ENCODE peak calls at places on chromosomes 1 and 21, in seven cellular contexts. One of them, this sample, is unnamed.

GRCh38 chr1:1777510-1777909 is 760 bp downstream of the NADK start:
- DNase-seq in stromal cell of bone marrow: peak; percentile 33
- DNase-seq in type B pancreatic cell: no peak
- DNase-seq in NCI-H2081: no peak
- DNase-seq in EH: peak; percentile 45
- DNase-seq in colonic mucosa: peak; percentile 69
- DNase-seq in iris pigment epithelial cell: no peak
- DNase-seq in this sample: no peak

GRCh38 chr21:41964171-41964570 is 10.4 kb upstream of the C2CD2 start:
- DNase-seq in type B pancreatic cell: no peak
- DNase-seq in colonic mucosa: no peak
- DNase-seq in stromal cell of bone marrow: no peak
- DNase-seq in EH: no peak
- DNase-seq in iris pigment epithelial cell: no peak
- DNase-seq in NCI-H2081: no peak
- DNase-seq in this sample: no peak

GRCh38 chr21:34930971-34931370 is 118.1 kb downstream of the RUNX1 start:
- DNase-seq in colonic mucosa: no peak
- DNase-seq in NCI-H2081: no peak
- DNase-seq in iris pigment epithelial cell: peak; percentile 80
- DNase-seq in type B pancreatic cell: no peak
- DNase-seq in EH: peak; percentile 67
- DNase-seq in stromal cell of bone marrow: no peak
- DNase-seq in this sample: peak; percentile 23

GRCh38 chr1:215156232-215156631 is 73.7 kb downstream of the KCNK2 start:
- DNase-seq in colonic mucosa: no peak
- DNase-seq in iris pigment epithelial cell: peak; percentile 55
- DNase-seq in stromal cell of bone marrow: no peak
- DNase-seq in NCI-H2081: no peak
- DNase-seq in type B pancreatic cell: no peak
- DNase-seq in EH: peak; percentile 63
- DNase-seq in this sample: peak; percentile 49

GRCh38 chr1:84086189-84086588 is 57.9 kb upstream of the PRKACB start:
- DNase-seq in iris pigment epithelial cell: no peak
- DNase-seq in type B pancreatic cell: no peak
- DNase-seq in EH: no peak
- DNase-seq in NCI-H2081: no peak
- DNase-seq in colonic mucosa: no peak
- DNase-seq in stromal cell of bone marrow: no peak
- DNase-seq in this sample: no peak

GRCh38 chr1:162562452-162562828 is 918 bp downstream of the UAP1 start:
- DNase-seq in colonic mucosa: peak; percentile 52
- DNase-seq in stromal cell of bone marrow: peak; percentile 62
- DNase-seq in iris pigment epithelial cell: peak; percentile 79
- DNase-seq in EH: peak; percentile 73
- DNase-seq in type B pancreatic cell: no peak
- DNase-seq in NCI-H2081: no peak
- DNase-seq in this sample: no peak

GRCh38 chr1:26827663-26828062 is 1.2 kb downstream of the ZDHHC18 start:
- DNase-seq in iris pigment epithelial cell: no peak
- DNase-seq in colonic mucosa: no peak
- DNase-seq in EH: no peak
- DNase-seq in NCI-H2081: no peak
- DNase-seq in type B pancreatic cell: no peak
- DNase-seq in stromal cell of bone marrow: no peak
- DNase-seq in this sample: no peak

GRCh38 chr1:206809504-206810084 is 37.3 kb upstream of the IL10 start:
- DNase-seq in EH: peak; percentile 60
- DNase-seq in iris pigment epithelial cell: peak; percentile 48
- DNase-seq in colonic mucosa: peak; percentile 34
- DNase-seq in NCI-H2081: no peak
- DNase-seq in type B pancreatic cell: no peak
- DNase-seq in stromal cell of bone marrow: no peak
- DNase-seq in this sample: no peak

GRCh38 chr1:19361231-19362147 is 49.4 kb downstream of the SLC66A1 start:
- DNase-seq in iris pigment epithelial cell: peak; percentile 45
- DNase-seq in EH: peak; percentile 46
- DNase-seq in type B pancreatic cell: no peak
- DNase-seq in colonic mucosa: no peak
- DNase-seq in NCI-H2081: no peak
- DNase-seq in stromal cell of bone marrow: peak; percentile 32
- DNase-seq in this sample: no peak

GRCh38 chr21:41852151-41852928 is 26.8 kb downstream of the PRDM15 start:
- DNase-seq in iris pigment epithelial cell: no peak
- DNase-seq in colonic mucosa: no peak
- DNase-seq in NCI-H2081: no peak
- DNase-seq in stromal cell of bone marrow: no peak
- DNase-seq in EH: no peak
- DNase-seq in type B pancreatic cell: no peak
- DNase-seq in this sample: no peak

GRCh38 chr1:224544276-224544675 is 71.8 kb upstream of the CNIH3 start:
- DNase-seq in NCI-H2081: no peak
- DNase-seq in colonic mucosa: no peak
- DNase-seq in iris pigment epithelial cell: no peak
- DNase-seq in type B pancreatic cell: no peak
- DNase-seq in EH: peak; percentile 67
- DNase-seq in stromal cell of bone marrow: peak; percentile 51
- DNase-seq in this sample: no peak

GRCh38 chr1:173347276-173347675 is 129.9 kb upstream of the PRDX6 start:
- DNase-seq in iris pigment epithelial cell: no peak
- DNase-seq in type B pancreatic cell: no peak
- DNase-seq in EH: no peak
- DNase-seq in colonic mucosa: no peak
- DNase-seq in stromal cell of bone marrow: no peak
- DNase-seq in NCI-H2081: no peak
- DNase-seq in this sample: no peak

GRCh38 chr1:29639741-29640427 is 403.6 kb downstream of the PTPRU start:
- DNase-seq in stromal cell of bone marrow: peak; percentile 3
- DNase-seq in EH: peak; percentile 79
- DNase-seq in colonic mucosa: no peak
- DNase-seq in type B pancreatic cell: peak; percentile 50
- DNase-seq in NCI-H2081: no peak
- DNase-seq in iris pigment epithelial cell: peak; percentile 71
- DNase-seq in this sample: peak; percentile 76

GRCh38 chr1:161727343-161727924 is 6.1 kb downstream of the FCRLB start:
- DNase-seq in NCI-H2081: no peak
- DNase-seq in stromal cell of bone marrow: peak; percentile 43
- DNase-seq in EH: peak; percentile 86
- DNase-seq in colonic mucosa: peak; percentile 20
- DNase-seq in type B pancreatic cell: no peak
- DNase-seq in iris pigment epithelial cell: peak; percentile 90
- DNase-seq in this sample: peak; percentile 85

GRCh38 chr1:175904808-175905207 is 161.4 kb upstream of the TNR start:
- DNase-seq in EH: no peak
- DNase-seq in NCI-H2081: no peak
- DNase-seq in type B pancreatic cell: no peak
- DNase-seq in iris pigment epithelial cell: no peak
- DNase-seq in colonic mucosa: no peak
- DNase-seq in stromal cell of bone marrow: no peak
- DNase-seq in this sample: no peak

GRCh38 chr1:12554521-12555305 is 63.3 kb downstream of the DHRS3 start:
- DNase-seq in NCI-H2081: no peak
- DNase-seq in type B pancreatic cell: no peak
- DNase-seq in stromal cell of bone marrow: no peak
- DNase-seq in iris pigment epithelial cell: no peak
- DNase-seq in colonic mucosa: no peak
- DNase-seq in EH: no peak
- DNase-seq in this sample: no peak

GRCh38 chr1:31627930-31628421 is 10.5 kb downstream of the HCRTR1 start:
- DNase-seq in NCI-H2081: no peak
- DNase-seq in stromal cell of bone marrow: no peak
- DNase-seq in iris pigment epithelial cell: no peak
- DNase-seq in colonic mucosa: no peak
- DNase-seq in type B pancreatic cell: no peak
- DNase-seq in EH: no peak
- DNase-seq in this sample: peak; percentile 11

GRCh38 chr1:222950892-222951291 is 136.1 kb downstream of the DISP1 start:
- DNase-seq in type B pancreatic cell: no peak
- DNase-seq in NCI-H2081: peak; percentile 88
- DNase-seq in stromal cell of bone marrow: no peak
- DNase-seq in colonic mucosa: no peak
- DNase-seq in EH: no peak
- DNase-seq in iris pigment epithelial cell: peak; percentile 6
- DNase-seq in this sample: no peak

GRCh38 chr21:45209685-45210284 is 77.9 kb downstream of the POFUT2 start:
- DNase-seq in stromal cell of bone marrow: no peak
- DNase-seq in EH: no peak
- DNase-seq in NCI-H2081: no peak
- DNase-seq in colonic mucosa: no peak
- DNase-seq in iris pigment epithelial cell: no peak
- DNase-seq in type B pancreatic cell: no peak
- DNase-seq in this sample: no peak

GRCh38 chr1:90348934-90349333 is 354.0 kb downstream of the ZNF326 start:
- DNase-seq in EH: no peak
- DNase-seq in colonic mucosa: no peak
- DNase-seq in stromal cell of bone marrow: no peak
- DNase-seq in NCI-H2081: no peak
- DNase-seq in type B pancreatic cell: no peak
- DNase-seq in iris pigment epithelial cell: no peak
- DNase-seq in this sample: no peak

GRCh38 chr1:109091196-109092193 is 931 bp downstream of the TMEM167B start:
- DNase-seq in EH: peak; percentile 54
- DNase-seq in stromal cell of bone marrow: peak; percentile 43
- DNase-seq in iris pigment epithelial cell: peak; percentile 68
- DNase-seq in type B pancreatic cell: no peak
- DNase-seq in NCI-H2081: no peak
- DNase-seq in colonic mucosa: peak; percentile 61
- DNase-seq in this sample: no peak

GRCh38 chr1:27106561-27107323 is 48.2 kb downstream of the SLC9A1 start:
- DNase-seq in NCI-H2081: no peak
- DNase-seq in iris pigment epithelial cell: no peak
- DNase-seq in stromal cell of bone marrow: no peak
- DNase-seq in colonic mucosa: no peak
- DNase-seq in type B pancreatic cell: no peak
- DNase-seq in EH: no peak
- DNase-seq in this sample: no peak

GRCh38 chr1:9181990-9182783 is 52.4 kb upstream of the H6PD start:
- DNase-seq in stromal cell of bone marrow: no peak
- DNase-seq in type B pancreatic cell: no peak
- DNase-seq in EH: peak; percentile 54
- DNase-seq in colonic mucosa: peak; percentile 62
- DNase-seq in iris pigment epithelial cell: peak; percentile 62
- DNase-seq in NCI-H2081: peak; percentile 15
- DNase-seq in this sample: no peak

GRCh38 chr1:175714350-175714749 is 29.0 kb downstream of the TNR start:
- DNase-seq in EH: no peak
- DNase-seq in type B pancreatic cell: no peak
- DNase-seq in colonic mucosa: no peak
- DNase-seq in NCI-H2081: no peak
- DNase-seq in stromal cell of bone marrow: no peak
- DNase-seq in iris pigment epithelial cell: no peak
- DNase-seq in this sample: no peak

GRCh38 chr1:15244813-15245212 is 2.2 kb upstream of the FHAD1 start:
- DNase-seq in type B pancreatic cell: no peak
- DNase-seq in stromal cell of bone marrow: no peak
- DNase-seq in EH: no peak
- DNase-seq in colonic mucosa: no peak
- DNase-seq in NCI-H2081: no peak
- DNase-seq in iris pigment epithelial cell: no peak
- DNase-seq in this sample: no peak

GRCh38 chr1:81695741-81696140 is 105.0 kb upstream of the ADGRL2 start:
- DNase-seq in iris pigment epithelial cell: peak; percentile 80
- DNase-seq in colonic mucosa: no peak
- DNase-seq in type B pancreatic cell: no peak
- DNase-seq in EH: peak; percentile 92
- DNase-seq in stromal cell of bone marrow: peak; percentile 56
- DNase-seq in NCI-H2081: no peak
- DNase-seq in this sample: peak; percentile 78

GRCh38 chr1:228691926-228692325 is 43.4 kb upstream of the RHOU start:
- DNase-seq in colonic mucosa: peak; percentile 46
- DNase-seq in type B pancreatic cell: no peak
- DNase-seq in EH: peak; percentile 27
- DNase-seq in stromal cell of bone marrow: peak; percentile 10
- DNase-seq in iris pigment epithelial cell: peak; percentile 54
- DNase-seq in NCI-H2081: peak; percentile 32
- DNase-seq in this sample: peak; percentile 19

GRCh38 chr21:38765056-38765455 is 40.7 kb upstream of the ETS2 start:
- DNase-seq in iris pigment epithelial cell: no peak
- DNase-seq in colonic mucosa: no peak
- DNase-seq in type B pancreatic cell: no peak
- DNase-seq in stromal cell of bone marrow: no peak
- DNase-seq in NCI-H2081: no peak
- DNase-seq in EH: no peak
- DNase-seq in this sample: no peak

GRCh38 chr1:214076341-214077035 is 88.7 kb downstream of the PROX1 start:
- DNase-seq in EH: no peak
- DNase-seq in stromal cell of bone marrow: no peak
- DNase-seq in type B pancreatic cell: no peak
- DNase-seq in iris pigment epithelial cell: no peak
- DNase-seq in colonic mucosa: no peak
- DNase-seq in NCI-H2081: no peak
- DNase-seq in this sample: no peak

GRCh38 chr1:14625587-14626447 is 27.3 kb downstream of the KAZN start:
- DNase-seq in iris pigment epithelial cell: no peak
- DNase-seq in NCI-H2081: no peak
- DNase-seq in colonic mucosa: no peak
- DNase-seq in EH: no peak
- DNase-seq in type B pancreatic cell: no peak
- DNase-seq in stromal cell of bone marrow: no peak
- DNase-seq in this sample: no peak

GRCh38 chr1:183883629-183884028 is 78.7 kb downstream of the RGL1 start:
- DNase-seq in iris pigment epithelial cell: no peak
- DNase-seq in stromal cell of bone marrow: no peak
- DNase-seq in type B pancreatic cell: no peak
- DNase-seq in colonic mucosa: no peak
- DNase-seq in EH: no peak
- DNase-seq in NCI-H2081: no peak
- DNase-seq in this sample: no peak

GRCh38 chr1:88892146-88892877 is 945 bp upstream of the GTF2B start:
- DNase-seq in NCI-H2081: peak; percentile 65
- DNase-seq in EH: peak; percentile 56
- DNase-seq in iris pigment epithelial cell: peak; percentile 66
- DNase-seq in type B pancreatic cell: no peak
- DNase-seq in stromal cell of bone marrow: peak; percentile 57
- DNase-seq in colonic mucosa: no peak
- DNase-seq in this sample: no peak

GRCh38 chr1:14160766-14161165 is 437.7 kb upstream of the KAZN start:
- DNase-seq in stromal cell of bone marrow: no peak
- DNase-seq in EH: no peak
- DNase-seq in colonic mucosa: no peak
- DNase-seq in iris pigment epithelial cell: peak; percentile 5
- DNase-seq in type B pancreatic cell: no peak
- DNase-seq in NCI-H2081: no peak
- DNase-seq in this sample: no peak

GRCh38 chr1:58652351-58653184 is 47.3 kb downstream of the MYSM1 start:
- DNase-seq in EH: peak; percentile 82
- DNase-seq in NCI-H2081: peak; percentile 81
- DNase-seq in type B pancreatic cell: no peak
- DNase-seq in stromal cell of bone marrow: peak; percentile 57
- DNase-seq in iris pigment epithelial cell: peak; percentile 83
- DNase-seq in colonic mucosa: peak; percentile 61
- DNase-seq in this sample: peak; percentile 73